ENCODE peak calls at places on chromosomes 7 and 10, in nine cellular contexts. C, R, B, A, S, I, O, K and N are unnamed samples.
A peak's percentile ranks its signal among the peaks of the same experiment; 100 is the strongest.

GRCh38 chr10:63642808-63643207 is 121.6 kb downstream of the REEP3 start:
- DNase-seq in C (no peak), R (no peak), B (no peak), A (no peak), S (no peak), I (no peak), O (no peak), K (no peak), N (no peak)

GRCh38 chr10:97333601-97334369 is 744 bp downstream of the FRAT2 start:
- DNase-seq in C (peak; percentile 48), R (peak; percentile 58), B (peak; percentile 75), A (peak; percentile 82), S (peak; percentile 59), I (no peak), O (no peak), K (no peak), N (no peak)

GRCh38 chr7:41448104-41448503 is 254.8 kb downstream of the INHBA start:
- DNase-seq in C (no peak), R (peak; percentile 35), B (no peak), A (no peak), S (no peak), I (peak; percentile 51), O (no peak), K (no peak), N (peak; percentile 76)

GRCh38 chr7:116786791-116787443 is 75.5 kb upstream of the CAPZA2 start:
- DNase-seq in C (peak; percentile 64), R (no peak), B (no peak), A (no peak), S (no peak), I (no peak), O (peak; percentile 67), K (no peak), N (no peak)

GRCh38 chr7:154892459-154892858 is 110.5 kb downstream of the PAXIP1 start:
- DNase-seq in C (no peak), R (no peak), B (no peak), A (no peak), S (no peak), I (no peak), O (no peak), K (no peak), N (no peak)

GRCh38 chr10:117165557-117166419 is 27.7 kb upstream of the VAX1 start:
- DNase-seq in C (peak; percentile 90), R (peak; percentile 52), B (no peak), A (peak; percentile 62), S (peak; percentile 51), I (no peak), O (no peak), K (no peak), N (no peak)

GRCh38 chr10:87771871-87772500 is 46.0 kb downstream of the ATAD1 start:
- DNase-seq in C (peak; percentile 69), R (peak; percentile 16), B (no peak), A (no peak), S (no peak), I (no peak), O (no peak), K (no peak), N (no peak)

GRCh38 chr10:35739998-35740397 is 97.9 kb upstream of the FZD8 start:
- DNase-seq in C (no peak), R (peak; percentile 59), B (no peak), A (no peak), S (no peak), I (peak; percentile 16), O (no peak), K (no peak), N (peak; percentile 19)

GRCh38 chr10:93080350-93081046 is 6.8 kb downstream of the CYP26A1 start:
- DNase-seq in C (peak; percentile 80), R (peak; percentile 61), B (no peak), A (no peak), S (no peak), I (no peak), O (no peak), K (no peak), N (no peak)

GRCh38 chr10:44466236-44466635 is 81.3 kb upstream of the CXCL12 start:
- DNase-seq in C (no peak), R (peak; percentile 86), B (no peak), A (no peak), S (no peak), I (no peak), O (no peak), K (no peak), N (no peak)

GRCh38 chr7:11830582-11831382 is 1.2 kb downstream of the THSD7A start:
- DNase-seq in C (peak; percentile 19), R (peak; percentile 61), B (no peak), A (no peak), S (no peak), I (no peak), O (no peak), K (no peak), N (no peak)

GRCh38 chr10:59517961-59518360 is 155.6 kb upstream of the FAM13C start:
- DNase-seq in C (no peak), R (peak; percentile 24), B (no peak), A (no peak), S (no peak), I (no peak), O (no peak), K (no peak), N (no peak)

GRCh38 chr7:5615190-5616070 is 166.0 kb downstream of the RNF216 start:
- DNase-seq in C (no peak), R (no peak), B (no peak), A (no peak), S (no peak), I (no peak), O (no peak), K (no peak), N (no peak)

GRCh38 chr10:78330884-78331283 is 297.2 kb downstream of the RPS24 start:
- DNase-seq in C (no peak), R (no peak), B (no peak), A (no peak), S (no peak), I (no peak), O (no peak), K (no peak), N (no peak)

GRCh38 chr10:31947144-31947926 is 18.7 kb upstream of the ARHGAP12 start:
- DNase-seq in C (no peak), R (peak; percentile 91), B (peak; percentile 71), A (no peak), S (no peak), I (peak; percentile 80), O (no peak), K (peak; percentile 90), N (peak; percentile 82)

GRCh38 chr7:128323489-128324362 is 20.0 kb downstream of the RBM28 start:
- DNase-seq in C (no peak), R (peak; percentile 29), B (no peak), A (no peak), S (no peak), I (no peak), O (no peak), K (no peak), N (no peak)

GRCh38 chr7:110386914-110387313 is 704.0 kb upstream of the LRRN3 start:
- DNase-seq in C (peak; percentile 21), R (peak; percentile 80), B (no peak), A (no peak), S (no peak), I (peak; percentile 5), O (no peak), K (peak; percentile 18), N (peak; percentile 1)

GRCh38 chr7:93920496-93921189 is 892 bp upstream of the GNG11 start:
- DNase-seq in C (peak; percentile 42), R (no peak), B (no peak), A (no peak), S (no peak), I (no peak), O (no peak), K (no peak), N (no peak)
- H3K4me3 ChIP-seq in C (peak overlapping the region; percentile 65), R (no peak overlapping the region), B (peak overlapping the region; percentile 74), A (no peak overlapping the region), S (peak overlapping the region; percentile 80), I (peak overlapping the region; percentile 74), O (no peak overlapping the region), K (peak overlapping the region; percentile 65), N (peak overlapping the region; percentile 55)

DNA sequence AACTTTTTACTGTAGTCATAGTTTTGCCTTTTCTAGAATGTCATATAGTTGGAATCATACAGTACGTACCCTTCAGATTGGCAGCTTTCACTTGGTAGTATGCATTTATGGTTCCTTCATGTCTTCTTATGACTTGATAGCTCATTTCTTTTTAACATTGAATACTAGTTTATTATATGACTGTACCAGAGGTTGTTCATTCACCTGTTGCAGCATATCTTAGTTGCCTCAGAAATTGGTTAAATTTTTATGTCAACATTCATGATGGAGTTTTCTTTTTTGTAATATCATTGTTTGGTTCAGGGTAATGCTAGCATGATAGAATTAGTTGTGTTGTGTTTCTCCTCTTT is 94.8 kb upstream of the CDK13 start:
- DNase-seq in C (no peak), R (no peak), B (no peak), A (no peak), S (no peak), I (no peak), O (no peak), K (no peak), N (no peak)
- H3K4me3 ChIP-seq in C (peak overlapping the region; percentile 46), R (no peak overlapping the region), B (peak overlapping the region; percentile 26), A (no peak overlapping the region), S (peak overlapping the region; percentile 20), I (no peak overlapping the region), O (no peak overlapping the region), K (no peak overlapping the region), N (peak overlapping the region; percentile 27)

DNA sequence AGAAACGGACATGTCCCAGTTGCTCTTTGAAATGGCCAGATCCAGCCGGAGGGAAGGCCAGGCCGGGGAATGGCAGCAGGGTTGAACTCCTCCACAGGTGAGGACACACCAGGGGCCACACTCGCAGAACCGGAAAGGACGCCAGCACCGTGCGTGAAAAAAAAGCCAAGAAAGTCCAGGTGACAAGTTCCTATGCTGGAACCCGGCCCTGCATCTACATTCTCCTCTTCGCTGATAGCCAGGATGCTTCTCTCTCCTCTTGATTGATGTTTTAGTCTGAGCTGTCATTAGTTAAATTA is 64.6 kb downstream of the EBF3 start:
- DNase-seq in C (no peak), R (no peak), B (no peak), A (no peak), S (no peak), I (no peak), O (no peak), K (no peak), N (no peak)
- H3K4me3 ChIP-seq in C (no peak overlapping the region), R (no peak overlapping the region), B (no peak overlapping the region), A (no peak overlapping the region), S (no peak overlapping the region), I (no peak overlapping the region), O (no peak overlapping the region), K (no peak overlapping the region), N (no peak overlapping the region)

GRCh38 chr7:148999166-148999565 is 29.1 kb downstream of the PDIA4 start:
- DNase-seq in C (no peak), R (no peak), B (no peak), A (no peak), S (no peak), I (no peak), O (no peak), K (no peak), N (no peak)

GRCh38 chr7:149003018-149003417 is 25.3 kb downstream of the PDIA4 start:
- DNase-seq in C (no peak), R (no peak), B (no peak), A (no peak), S (no peak), I (no peak), O (no peak), K (no peak), N (no peak)

GRCh38 chr7:149001427-149002068 is 26.8 kb downstream of the PDIA4 start:
- DNase-seq in C (no peak), R (no peak), B (no peak), A (no peak), S (no peak), I (no peak), O (no peak), K (no peak), N (no peak)

GRCh38 chr7:149002604-149003003 is 25.7 kb downstream of the PDIA4 start:
- DNase-seq in C (no peak), R (no peak), B (no peak), A (no peak), S (no peak), I (no peak), O (no peak), K (no peak), N (no peak)

GRCh38 chr7:149000961-149001360 is 27.3 kb downstream of the PDIA4 start:
- DNase-seq in C (no peak), R (no peak), B (no peak), A (no peak), S (no peak), I (no peak), O (no peak), K (no peak), N (no peak)
- H3K4me3 ChIP-seq in C (no peak overlapping the region), R (no peak overlapping the region), B (no peak overlapping the region), A (no peak overlapping the region), S (no peak overlapping the region), I (no peak overlapping the region), O (no peak overlapping the region), K (no peak overlapping the region), N (no peak overlapping the region)